ENCODE peak calls at places on chromosomes 2 and 18, in six cellular contexts. C, G, W, O, Y and T are unnamed samples.

GRCh38 chr2:143901185-143901842 is 618.6 kb downstream of the ZEB2 start:
- DNase-seq in C (no peak), G (no peak), W (no peak), O (no peak), Y (peak), T (peak)

GRCh38 chr2:10123281-10123680 is 742 bp downstream of the RRM2 start:
- DNase-seq in C (no peak), G (no peak), W (no peak), O (no peak), Y (no peak), T (no peak)

GRCh38 chr2:64859208-64860161 is 129.7 kb upstream of the SLC1A4 start:
- DNase-seq in C (peak), G (peak), W (peak), O (peak), Y (peak), T (peak)

GRCh38 chr2:177665328-177665727 is 272.8 kb downstream of the AGPS start:
- DNase-seq in C (no peak), G (no peak), W (no peak), O (no peak), Y (no peak), T (no peak)

GRCh38 chr2:178865537-178865936 is 58.3 kb upstream of the TTN start:
- DNase-seq in C (peak), G (no peak), W (no peak), O (no peak), Y (no peak), T (no peak)

GRCh38 chr2:233117351-233117750 is 57.2 kb downstream of the INPP5D start:
- DNase-seq in C (no peak), G (no peak), W (no peak), O (no peak), Y (no peak), T (no peak)

GRCh38 chr18:76518543-76519155 is 23.6 kb upstream of the ZNF516 start:
- DNase-seq in C (no peak), G (no peak), W (peak), O (peak), Y (peak), T (no peak)

GRCh38 chr2:168884990-168885389 is 5.2 kb downstream of the SPC25 start:
- DNase-seq in C (no peak), G (no peak), W (no peak), O (no peak), Y (no peak), T (peak)

GRCh38 chr2:205216092-205216491 is 466.2 kb upstream of the NRP2 start:
- DNase-seq in C (no peak), G (no peak), W (no peak), O (no peak), Y (no peak), T (no peak)

GRCh38 chr2:222904557-222905258 is 43.9 kb downstream of the ACSL3 start:
- DNase-seq in C (no peak), G (no peak), W (no peak), O (no peak), Y (no peak), T (peak)

GRCh38 chr2:237854295-237854694 is 5.1 kb upstream of the RAMP1 start:
- DNase-seq in C (no peak), G (no peak), W (no peak), O (no peak), Y (no peak), T (no peak)

GRCh38 chr2:73252238-73253027 is 18.3 kb downstream of the CCT7 start:
- DNase-seq in C (no peak), G (no peak), W (no peak), O (no peak), Y (no peak), T (no peak)

GRCh38 chr2:28507806-28508764 is 12.2 kb downstream of the PLB1 start:
- DNase-seq in C (peak), G (peak), W (peak), O (no peak), Y (no peak), T (peak)

GRCh38 chr2:160408575-160409291 is 84.9 kb downstream of the RBMS1 start:
- DNase-seq in C (no peak), G (no peak), W (no peak), O (no peak), Y (peak), T (no peak)

GRCh38 chr2:191979221-191979730 is 132.4 kb upstream of the CAVIN2 start:
- DNase-seq in C (no peak), G (no peak), W (no peak), O (no peak), Y (peak), T (no peak)

GRCh38 chr2:43169091-43169936 is 57.1 kb downstream of the ZFP36L2 start:
- DNase-seq in C (peak), G (no peak), W (peak), O (no peak), Y (no peak), T (no peak)

GRCh38 chr18:10399465-10399864 is 55.0 kb upstream of the APCDD1 start:
- DNase-seq in C (no peak), G (peak), W (no peak), O (no peak), Y (no peak), T (no peak)

GRCh38 chr2:219206442-219207253 is at the start of gene ZFAND2B:
- DNase-seq in C (peak), G (peak), W (peak), O (peak), Y (peak), T (peak)

GRCh38 chr2:150588210-150588870 is 100.9 kb upstream of the RND3 start:
- DNase-seq in C (no peak), G (no peak), W (no peak), O (no peak), Y (no peak), T (no peak)

GRCh38 chr2:167181134-167181533 is 292.9 kb downstream of the XIRP2 start:
- DNase-seq in C (no peak), G (no peak), W (no peak), O (no peak), Y (no peak), T (no peak)

GRCh38 chr2:157603203-157603602 is 25.5 kb downstream of the ACVR1C start:
- DNase-seq in C (no peak), G (no peak), W (no peak), O (no peak), Y (no peak), T (no peak)

GRCh38 chr2:54595999-54596903 is 127.2 kb upstream of the EML6 start:
- DNase-seq in C (no peak), G (no peak), W (no peak), O (peak), Y (no peak), T (no peak)

GRCh38 chr2:219272351-219272750 is 6.8 kb upstream of the DNAJB2 start:
- DNase-seq in C (no peak), G (no peak), W (no peak), O (no peak), Y (no peak), T (no peak)

GRCh38 chr2:232667989-232668583 is 29.0 kb upstream of the GIGYF2 start:
- DNase-seq in C (no peak), G (no peak), W (no peak), O (no peak), Y (no peak), T (no peak)

GRCh38 chr2:143684731-143685364 is 555.6 kb downstream of the ARHGAP15 start:
- DNase-seq in C (no peak), G (no peak), W (no peak), O (no peak), Y (no peak), T (no peak)

GRCh38 chr2:239227111-239227581 is 173.7 kb downstream of the HDAC4 start:
- DNase-seq in C (no peak), G (no peak), W (no peak), O (no peak), Y (no peak), T (no peak)

GRCh38 chr18:56508637-56509036 is 129.8 kb downstream of the TXNL1 start:
- DNase-seq in C (no peak), G (peak), W (no peak), O (no peak), Y (peak), T (no peak)

GRCh38 chr18:49514577-49514976 is 27.5 kb upstream of the C18orf32 start:
- DNase-seq in C (no peak), G (no peak), W (peak), O (no peak), Y (no peak), T (no peak)

GRCh38 chr2:175854149-175854548 is 147.9 kb downstream of the LNPK start:
- DNase-seq in C (no peak), G (no peak), W (no peak), O (no peak), Y (no peak), T (no peak)

GRCh38 chr2:96556441-96557330 is 20.1 kb downstream of the ARID5A start:
- DNase-seq in C (peak), G (no peak), W (peak), O (no peak), Y (peak), T (peak)

GRCh38 chr18:58076052-58076451 is 32.0 kb downstream of the NEDD4L start:
- DNase-seq in C (no peak), G (no peak), W (no peak), O (no peak), Y (no peak), T (no peak)

DNA sequence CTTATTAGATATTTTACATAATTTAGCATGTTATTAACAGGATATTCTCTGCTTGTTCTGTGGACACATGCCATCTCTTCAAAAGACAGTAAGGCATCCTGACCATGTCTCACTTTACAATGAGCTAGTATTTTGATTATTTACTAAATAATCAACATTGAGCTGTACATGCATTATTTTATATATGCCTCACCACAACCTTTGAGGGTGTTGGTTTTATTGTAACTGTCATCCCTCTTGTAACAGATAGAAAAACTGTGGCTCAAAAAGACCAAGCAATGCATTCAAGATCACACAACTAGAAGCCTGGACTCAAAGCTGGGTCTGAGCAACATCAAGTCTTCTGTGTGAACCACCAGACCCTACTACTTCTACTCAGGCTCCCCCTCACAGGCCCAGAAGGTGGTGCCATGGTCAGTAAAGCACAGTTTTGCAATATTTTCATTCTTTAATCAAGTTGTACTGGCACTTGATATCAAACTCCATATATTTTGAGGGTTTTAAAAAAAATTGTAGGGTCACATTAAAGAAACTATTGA is 105.1 kb upstream of the ARL5A start:
- DNase-seq in C (no peak), G (no peak), W (no peak), O (no peak), Y (no peak), T (no peak)
- TF ChIP-seq POLR2A in C (no peak), G (no peak), W (no peak), O (no peak), Y (no peak), T (no peak)

DNA sequence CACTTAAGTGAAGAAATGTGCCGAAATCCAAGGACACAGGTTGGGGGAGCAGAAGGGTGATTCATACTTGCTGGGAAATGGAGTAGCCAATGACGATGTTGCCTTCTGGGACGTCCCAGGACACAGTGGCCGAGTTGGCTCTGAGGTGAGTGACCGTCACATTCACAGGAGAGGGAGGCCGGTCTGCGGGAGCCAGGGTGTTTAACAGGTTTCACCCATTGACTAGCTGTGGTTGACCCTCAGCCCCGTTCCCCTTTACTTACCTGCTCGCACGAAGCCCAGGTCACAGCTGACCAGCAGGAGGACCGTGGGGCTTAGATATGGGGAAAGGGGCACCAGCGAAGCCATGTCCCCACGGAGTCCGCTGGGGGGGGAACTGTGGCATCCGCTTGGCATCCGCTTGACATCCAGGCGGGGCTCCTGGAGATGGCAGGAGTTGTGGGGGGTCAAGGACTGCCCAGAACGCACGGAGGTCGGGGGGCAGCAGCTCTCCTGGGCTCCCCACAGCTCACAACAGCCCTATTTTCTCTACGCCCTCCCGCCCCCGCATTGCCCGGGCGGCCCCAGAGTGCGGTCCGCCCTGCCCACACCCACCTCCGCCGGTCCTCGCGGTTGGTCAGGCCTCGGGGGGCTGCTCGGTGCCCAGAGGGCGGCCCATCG is 586 bp downstream of the FNDC4 start:
- DNase-seq in C (peak), G (no peak), W (peak), O (peak), Y (peak), T (no peak)
- TF ChIP-seq POLR2A in C (peak), G (no peak), W (no peak), O (no peak), Y (no peak), T (no peak)

DNA sequence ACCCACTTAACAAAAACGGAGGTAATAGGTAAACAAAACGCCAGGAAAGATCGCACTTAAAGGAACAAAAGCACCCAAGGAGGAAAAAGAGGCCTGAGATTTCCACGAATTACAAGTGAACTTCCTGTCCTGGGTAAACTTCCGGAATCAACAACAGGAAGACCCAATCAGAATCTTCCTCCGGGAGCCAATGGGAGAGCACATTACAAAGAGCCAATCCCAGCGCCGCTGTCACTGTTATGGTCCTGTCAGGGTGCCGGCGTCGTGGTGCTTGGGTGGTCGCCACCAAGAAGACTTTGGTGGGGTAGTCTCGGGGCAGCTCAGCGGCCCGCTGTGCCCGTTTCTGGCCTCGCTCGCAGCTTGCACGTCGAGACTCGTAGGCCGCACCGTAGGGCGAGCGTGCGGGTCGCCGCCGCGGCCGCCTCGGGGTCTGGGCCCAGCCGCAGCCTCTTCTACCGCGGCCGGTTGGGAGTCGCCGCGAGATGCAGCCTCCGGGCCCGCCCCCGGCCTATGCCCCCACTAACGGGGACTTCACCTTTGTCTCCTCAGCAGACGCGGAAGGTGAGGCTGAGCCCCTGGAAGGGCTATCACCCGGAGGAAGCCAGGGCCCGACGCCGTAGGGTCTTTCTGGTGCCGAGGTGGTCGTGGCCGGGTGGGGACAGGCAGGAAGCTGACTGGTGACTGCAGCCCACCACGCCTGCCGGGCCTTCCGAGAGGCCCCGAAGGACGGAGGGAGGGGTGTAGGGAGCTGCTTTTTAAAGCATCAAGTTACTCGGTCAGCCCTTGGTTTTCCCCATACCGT is at the start of gene YIPF4:
- DNase-seq in C (peak), G (peak), W (peak), O (peak), Y (peak), T (peak)
- TF ChIP-seq POLR2A in C (peak), G (no peak), W (peak), O (peak), Y (peak), T (peak)

DNA sequence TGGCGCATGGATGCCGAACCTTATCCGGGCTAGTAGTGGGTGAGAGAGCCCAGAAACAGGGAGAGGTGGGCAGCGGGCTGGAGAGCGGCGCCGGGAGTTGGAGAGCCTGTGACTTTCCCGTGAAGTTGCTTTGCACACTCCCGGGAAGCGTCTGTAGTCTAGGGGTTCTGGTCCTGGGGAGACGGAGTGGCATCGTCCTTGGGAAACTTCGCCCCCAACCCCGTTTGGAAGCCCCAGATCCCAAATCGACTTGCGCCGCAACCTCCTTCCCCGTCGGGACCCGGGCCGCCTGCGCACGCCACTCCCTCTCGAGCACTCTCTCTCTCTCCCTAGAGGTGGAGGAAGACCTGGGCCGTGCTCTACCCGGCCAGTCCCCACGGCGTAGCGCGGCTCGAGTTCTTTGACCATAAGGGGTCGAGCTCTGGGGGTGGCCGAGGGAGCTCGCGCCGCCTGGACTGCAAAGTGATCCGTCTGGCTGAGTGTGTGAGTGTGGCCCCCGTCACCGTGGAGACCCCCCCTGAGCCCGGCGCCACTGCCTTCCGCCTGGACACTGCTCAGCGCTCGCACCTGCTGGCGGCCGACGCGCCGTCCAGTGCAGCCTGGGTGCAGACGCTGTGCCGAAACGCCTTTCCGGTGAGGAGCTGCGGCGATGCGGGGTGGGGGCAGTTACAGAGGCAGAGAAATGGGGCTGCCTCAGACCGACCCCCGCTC is 456 bp downstream of the DOK1 start:
- DNase-seq in C (peak), G (no peak), W (peak), O (peak), Y (peak), T (peak)
- TF ChIP-seq POLR2A in C (peak), G (no peak), W (no peak), O (no peak), Y (no peak), T (peak)

DNA sequence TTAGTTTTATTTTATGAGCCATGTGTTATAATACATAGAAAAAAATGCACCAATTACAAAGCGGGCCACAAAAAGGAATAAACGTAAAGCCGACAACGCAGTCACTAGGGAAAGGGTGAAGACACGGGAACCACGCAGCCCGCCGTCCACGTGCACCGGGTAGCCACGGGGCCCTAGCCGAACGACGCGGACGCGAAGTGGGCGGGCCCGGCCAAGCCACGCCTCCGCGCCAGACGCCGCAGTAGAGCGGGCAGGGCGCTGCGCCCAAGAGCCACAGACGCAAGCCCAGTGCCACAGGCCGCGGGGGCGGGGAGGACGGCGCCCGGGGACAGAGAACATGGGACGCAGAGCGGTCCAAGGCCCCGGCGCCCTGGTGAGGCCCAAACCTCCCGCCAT is at the start of gene DUSP28:
- DNase-seq in C (peak), G (peak), W (peak), O (peak), Y (peak), T (peak)
- TF ChIP-seq POLR2A in C (peak), G (peak), W (peak), O (peak), Y (peak), T (peak)